ENCODE peak calls at places on chromosome 21, in five cellular contexts. I is H9, X is trophoblast cell, H is H1, E is mesenchymal stem cell. C is an unnamed sample.

GRCh38 chr21:16908087-16908486 is 604.8 kb upstream of the CXADR start:
- DNase-seq in I (no peak), X (no peak), H (no peak), E (no peak), C (no peak)

GRCh38 chr21:41926068-41926806 is 27.6 kb downstream of the C2CD2 start:
- DNase-seq in I (no peak), X (no peak), H (no peak), E (peak), C (no peak)

GRCh38 chr21:31446206-31446900 is 102.3 kb upstream of the TIAM1 start:
- DNase-seq in I (no peak), X (no peak), H (no peak), E (no peak), C (no peak)

GRCh38 chr21:41983229-41983628 is 26.9 kb downstream of the ZBTB21 start:
- DNase-seq in I (no peak), X (no peak), H (no peak), E (no peak), C (no peak)

GRCh38 chr21:30240661-30241060 is 24.8 kb upstream of the CLDN8 start:
- DNase-seq in I (no peak), X (peak), H (no peak), E (no peak), C (no peak)

GRCh38 chr21:42219606-42220137 is 732 bp downstream of the ABCG1 start:
- DNase-seq in I (peak), X (no peak), H (peak), E (no peak), C (no peak)

GRCh38 chr21:41321211-41321907 is 4.8 kb downstream of the FAM3B start:
- DNase-seq in I (no peak), X (no peak), H (no peak), E (no peak), C (no peak)

GRCh38 chr21:27171704-27172103 is 204.8 kb upstream of the ADAMTS5 start:
- DNase-seq in I (no peak), X (no peak), H (no peak), E (no peak), C (no peak)

GRCh38 chr21:39504230-39504629 is 52.5 kb downstream of the SH3BGR start:
- DNase-seq in I (no peak), X (no peak), H (no peak), E (no peak), C (no peak)

GRCh38 chr21:33403128-33403785 is at the start of gene IFNGR2:
- DNase-seq in I (no peak), X (no peak), H (peak), E (peak), C (peak)

GRCh38 chr21:19461481-19462205 is 1058.1 kb upstream of the TMPRSS15 start:
- DNase-seq in I (no peak), X (no peak), H (no peak), E (no peak), C (no peak)

GRCh38 chr21:33230518-33231324 is 983 bp downstream of the IFNAR2 start:
- DNase-seq in I (peak), X (peak), H (no peak), E (peak), C (peak)

GRCh38 chr21:27622636-27623035 is 655.7 kb upstream of the ADAMTS5 start:
- DNase-seq in I (no peak), X (no peak), H (no peak), E (no peak), C (no peak)

GRCh38 chr21:20591294-20591693 is 406.9 kb upstream of the NCAM2 start:
- DNase-seq in I (no peak), X (no peak), H (no peak), E (no peak), C (no peak)

GRCh38 chr21:30408782-30409494 is 13.1 kb downstream of the KRTAP13-1 start:
- DNase-seq in I (peak), X (peak), H (peak), E (peak), C (peak)

GRCh38 chr21:27269646-27270045 is 302.8 kb upstream of the ADAMTS5 start:
- DNase-seq in I (no peak), X (no peak), H (no peak), E (peak), C (no peak)

GRCh38 chr21:24705201-24705600 is 902.1 kb downstream of the MRPL39 start:
- DNase-seq in I (no peak), X (no peak), H (no peak), E (no peak), C (no peak)

GRCh38 chr21:17003763-17004373 is 509.0 kb upstream of the CXADR start:
- DNase-seq in I (no peak), X (no peak), H (no peak), E (no peak), C (no peak)

GRCh38 chr21:31987696-31988095 is 114.9 kb downstream of the HUNK start:
- DNase-seq in I (no peak), X (no peak), H (no peak), E (no peak), C (no peak)

GRCh38 chr21:17725339-17725738 is 93.8 kb downstream of the C21orf91 start:
- DNase-seq in I (no peak), X (no peak), H (no peak), E (no peak), C (no peak)

GRCh38 chr21:42013338-42013737 is 3.2 kb upstream of the ZBTB21 start:
- DNase-seq in I (no peak), X (no peak), H (no peak), E (peak), C (no peak)

GRCh38 chr21:39564200-39564599 is 48.5 kb upstream of the B3GALT5 start:
- DNase-seq in I (no peak), X (no peak), H (no peak), E (no peak), C (no peak)

GRCh38 chr21:33670076-33670475 is 27.8 kb downstream of the ITSN1 start:
- DNase-seq in I (no peak), X (no peak), H (no peak), E (no peak), C (no peak)

GRCh38 chr21:25955646-25956045 is 214.9 kb downstream of the APP start:
- DNase-seq in I (no peak), X (no peak), H (no peak), E (no peak), C (no peak)

GRCh38 chr21:31714741-31715365 is 17.1 kb downstream of the SCAF4 start:
- DNase-seq in I (no peak), X (no peak), H (no peak), E (no peak), C (no peak)

GRCh38 chr21:46456750-46457149 is 1.9 kb upstream of the DIP2A start:
- DNase-seq in I (no peak), X (no peak), H (no peak), E (no peak), C (no peak)

GRCh38 chr21:46452719-46453118 is 6.0 kb upstream of the DIP2A start:
- DNase-seq in I (no peak), X (no peak), H (no peak), E (no peak), C (no peak)

GRCh38 chr21:46455575-46456385 is 2.9 kb upstream of the DIP2A start:
- DNase-seq in I (no peak), X (no peak), H (no peak), E (peak), C (no peak)

GRCh38 chr21:46454142-46454541 is 4.5 kb upstream of the DIP2A start:
- DNase-seq in I (no peak), X (no peak), H (no peak), E (no peak), C (no peak)

GRCh38 chr21:46454634-46455390 is 3.9 kb upstream of the DIP2A start:
- DNase-seq in I (no peak), X (no peak), H (no peak), E (no peak), C (no peak)
- H2BK5ac ChIP-seq in I (no peak), X (no peak), H (no peak), E (no peak), C (no peak)

GRCh38 chr21:35236090-35236489 is 187.0 kb upstream of the RUNX1 start:
- DNase-seq in I (no peak), X (no peak), H (no peak), E (no peak), C (no peak)
- H2BK12ac ChIP-seq in I (no peak), X (no peak), H (no peak), E (no peak), C (no peak)

GRCh38 chr21:28906841-28907240 is 85.8 kb downstream of the LTN1 start:
- DNase-seq in I (no peak), X (no peak), H (no peak), E (no peak), C (no peak)
- H2BK5ac ChIP-seq in I (no peak), X (no peak), H (no peak), E (no peak), C (no peak)

DNA sequence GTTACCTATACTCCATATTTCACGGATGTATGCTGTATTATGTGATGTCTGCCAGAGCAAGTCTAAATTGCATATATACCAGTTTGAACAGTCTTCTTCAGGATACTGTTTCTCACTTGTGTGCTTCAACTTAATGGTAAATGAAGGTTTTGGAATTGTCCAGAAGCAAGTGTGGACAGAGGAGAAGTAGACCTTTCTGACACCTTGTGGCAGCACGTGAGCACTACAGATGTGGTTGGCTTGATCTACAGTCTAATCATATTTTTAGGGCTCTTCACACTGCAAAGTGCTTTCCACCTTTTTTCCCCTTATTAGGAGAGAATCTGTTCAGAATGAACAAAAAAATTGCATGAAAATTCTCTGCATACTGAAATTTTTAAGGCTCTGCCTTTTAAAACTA is 10.9 kb downstream of the MORC3 start:
- DNase-seq in I (no peak), X (peak), H (no peak), E (peak), C (no peak)
- H2BK12ac ChIP-seq in I (no peak), X (no peak), H (no peak), E (no peak), C (no peak)

GRCh38 chr21:15058718-15059316 is 6.0 kb downstream of the NRIP1 start:
- DNase-seq in I (no peak), X (no peak), H (no peak), E (peak), C (no peak)

GRCh38 chr21:15059397-15059796 is 5.4 kb downstream of the NRIP1 start:
- DNase-seq in I (no peak), X (no peak), H (no peak), E (no peak), C (no peak)

GRCh38 chr21:15054606-15055239 is 10.1 kb downstream of the NRIP1 start:
- DNase-seq in I (no peak), X (no peak), H (no peak), E (no peak), C (no peak)

GRCh38 chr21:15054089-15054488 is 10.7 kb downstream of the NRIP1 start:
- DNase-seq in I (no peak), X (no peak), H (no peak), E (no peak), C (no peak)

GRCh38 chr21:15057290-15057689 is 7.5 kb downstream of the NRIP1 start:
- DNase-seq in I (peak), X (peak), H (no peak), E (peak), C (no peak)
- H2BK5ac ChIP-seq in I (no peak), X (no peak), H (no peak), E (no peak), C (no peak)

DNA sequence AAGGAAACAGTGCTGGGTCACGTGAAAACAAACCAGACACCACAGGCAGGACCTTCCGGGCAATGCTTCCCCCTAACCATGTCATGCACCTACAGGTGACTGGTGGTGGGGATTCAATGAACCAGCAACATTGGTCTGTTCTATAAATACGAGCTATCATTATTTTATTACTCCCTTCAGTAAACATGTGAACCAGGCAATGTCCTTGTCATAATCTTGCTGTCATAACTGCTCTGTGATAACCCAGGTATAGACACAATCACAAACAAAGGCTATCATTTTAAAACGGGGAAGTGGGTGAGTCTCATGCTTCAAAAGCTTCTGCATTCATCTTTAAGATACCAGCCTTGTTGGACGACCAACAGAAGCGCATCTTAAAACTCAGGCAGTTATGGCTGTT is 153.4 kb downstream of the CLIC6 start:
- DNase-seq in I (no peak), X (no peak), H (no peak), E (no peak), C (no peak)
- H2BK12ac ChIP-seq in I (no peak), X (no peak), H (no peak), E (no peak), C (no peak)

GRCh38 chr21:43634618-43635017 is 24.7 kb downstream of the HSF2BP start:
- DNase-seq in I (no peak), X (no peak), H (no peak), E (peak), C (no peak)

GRCh38 chr21:43627527-43627926 is 31.8 kb downstream of the HSF2BP start:
- DNase-seq in I (no peak), X (no peak), H (no peak), E (no peak), C (no peak)

GRCh38 chr21:43631411-43632107 is 27.7 kb downstream of the HSF2BP start:
- DNase-seq in I (no peak), X (no peak), H (no peak), E (no peak), C (no peak)

GRCh38 chr21:43637530-43637929 is 21.8 kb downstream of the HSF2BP start:
- DNase-seq in I (no peak), X (no peak), H (no peak), E (no peak), C (no peak)

DNA sequence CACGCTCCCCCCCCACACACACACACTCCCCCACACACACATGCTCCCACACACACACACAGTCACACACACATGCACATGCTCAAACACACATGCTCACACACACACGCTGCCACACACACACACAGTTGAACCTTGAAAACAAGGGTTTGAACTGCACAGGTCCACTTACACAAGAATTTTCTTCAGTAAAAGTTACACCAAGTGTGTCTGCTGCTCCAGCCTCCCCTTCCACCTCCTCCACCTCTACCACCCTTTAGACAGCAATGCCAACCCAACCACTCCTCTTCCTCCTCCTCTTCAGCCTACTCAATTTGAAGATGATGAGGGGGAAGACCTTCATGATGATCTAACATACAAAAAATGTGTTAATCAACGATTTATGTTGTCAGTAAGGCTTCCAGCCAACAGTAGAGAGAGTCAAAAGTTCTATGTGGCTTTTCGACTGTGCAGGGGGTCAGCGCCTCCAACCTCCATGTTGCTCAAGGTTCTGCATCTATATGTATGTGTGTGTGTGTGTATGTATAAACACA is 26.8 kb downstream of the HSF2BP start:
- DNase-seq in I (no peak), X (no peak), H (no peak), E (no peak), C (no peak)
- H2BK5ac ChIP-seq in I (no peak), X (no peak), H (no peak), E (no peak), C (no peak)

DNA sequence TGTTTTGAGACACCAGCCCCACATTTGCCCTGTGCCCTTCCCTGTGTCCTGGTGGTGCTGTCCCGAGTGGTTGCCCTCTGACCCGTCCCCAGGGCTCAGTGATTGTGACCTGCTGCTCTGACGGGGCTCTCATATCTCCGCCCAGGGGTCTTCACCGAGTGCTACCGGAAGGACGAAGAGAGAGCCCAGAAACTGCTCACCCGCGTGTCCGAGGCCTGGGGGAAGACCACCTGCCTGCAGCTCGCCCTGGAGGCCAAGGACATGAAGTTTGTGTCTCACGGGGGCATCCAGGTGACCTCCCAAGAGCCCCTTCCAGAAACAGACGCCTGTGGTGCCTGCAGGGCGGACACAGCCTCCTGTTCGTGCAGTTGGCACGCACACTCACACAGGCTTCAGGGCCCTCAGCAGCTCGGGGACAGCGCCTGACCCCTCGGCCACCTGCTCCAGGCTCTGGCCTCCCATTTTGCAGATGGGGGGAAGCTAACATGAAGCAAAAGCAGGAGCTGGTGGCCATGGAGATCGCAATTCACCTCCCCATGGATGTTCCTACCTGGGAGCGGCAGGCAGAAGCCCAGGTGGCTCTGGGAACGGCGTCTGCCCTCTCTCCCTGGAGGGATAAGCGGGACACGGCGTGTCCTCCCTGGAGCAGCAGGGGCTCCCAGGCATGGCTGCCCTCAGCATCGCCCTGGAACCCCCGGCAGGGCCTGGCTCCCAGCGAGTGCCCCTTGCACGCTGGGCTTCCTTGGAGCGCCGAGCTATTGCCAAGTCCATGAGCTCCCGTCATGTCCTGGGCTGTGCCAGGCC is 45.9 kb downstream of the TRPM2 start:
- DNase-seq in I (peak), X (no peak), H (no peak), E (no peak), C (no peak)
- H2BK12ac ChIP-seq in I (no peak), X (peak), H (no peak), E (no peak), C (no peak)

GRCh38 chr21:45737485-45738166 is 94.1 kb downstream of the PCBP3 start:
- DNase-seq in I (no peak), X (no peak), H (no peak), E (no peak), C (no peak)
- H2BK5ac ChIP-seq in I (no peak), X (no peak), H (no peak), E (no peak), C (no peak)

GRCh38 chr21:45618287-45618686 is 25.2 kb upstream of the PCBP3 start:
- DNase-seq in I (peak), X (no peak), H (no peak), E (peak), C (no peak)
- H2BK12ac ChIP-seq in I (no peak), X (no peak), H (no peak), E (no peak), C (no peak)

C was measured in neuronal stem cell.